ENCODE peak calls at places on chromosome 5, in six cellular contexts. One of them, this sample, is unnamed.

GRCh38 chr5:60649288-60649917 is 50.6 kb downstream of the DEPDC1B start:
- DNase-seq in ovary: no peak
- DNase-seq in IMR-90: peak; percentile 51
- DNase-seq in cardiac muscle cell: peak; percentile 36
- DNase-seq in tibial artery: no peak
- DNase-seq in stomach: no peak
- DNase-seq in this sample: no peak

GRCh38 chr5:109152565-109152964 is 257.2 kb downstream of the PJA2 start:
- DNase-seq in tibial artery: no peak
- DNase-seq in stomach: no peak
- DNase-seq in ovary: no peak
- DNase-seq in IMR-90: no peak
- DNase-seq in cardiac muscle cell: no peak
- DNase-seq in this sample: no peak

GRCh38 chr5:6808462-6808861 is 95.2 kb downstream of the TENT4A start:
- DNase-seq in ovary: no peak
- DNase-seq in stomach: no peak
- DNase-seq in tibial artery: no peak
- DNase-seq in cardiac muscle cell: no peak
- DNase-seq in IMR-90: no peak
- DNase-seq in this sample: no peak

GRCh38 chr5:150410524-150411244 is 2.0 kb downstream of the CD74 start:
- DNase-seq in ovary: peak; percentile 65
- DNase-seq in tibial artery: peak; percentile 74
- DNase-seq in stomach: peak; percentile 79
- DNase-seq in IMR-90: peak; percentile 74
- DNase-seq in cardiac muscle cell: peak; percentile 87
- DNase-seq in this sample: no peak

GRCh38 chr5:80492741-80493140 is 4.8 kb downstream of the FAM151B start:
- DNase-seq in IMR-90: no peak
- DNase-seq in stomach: no peak
- DNase-seq in ovary: no peak
- DNase-seq in tibial artery: no peak
- DNase-seq in cardiac muscle cell: no peak
- DNase-seq in this sample: no peak

GRCh38 chr5:107602896-107603295 is 67.8 kb downstream of the EFNA5 start:
- DNase-seq in IMR-90: no peak
- DNase-seq in stomach: no peak
- DNase-seq in ovary: no peak
- DNase-seq in tibial artery: no peak
- DNase-seq in cardiac muscle cell: no peak
- DNase-seq in this sample: no peak

GRCh38 chr5:32261198-32261597 is 51.5 kb downstream of the MTMR12 start:
- DNase-seq in stomach: no peak
- DNase-seq in IMR-90: no peak
- DNase-seq in ovary: no peak
- DNase-seq in cardiac muscle cell: no peak
- DNase-seq in tibial artery: no peak
- DNase-seq in this sample: no peak

GRCh38 chr5:51468196-51468595 is 84.9 kb downstream of the ISL1 start:
- DNase-seq in tibial artery: no peak
- DNase-seq in IMR-90: no peak
- DNase-seq in stomach: no peak
- DNase-seq in cardiac muscle cell: peak; percentile 19
- DNase-seq in ovary: no peak
- DNase-seq in this sample: no peak

GRCh38 chr5:172906888-172907287 is 52.3 kb upstream of the RPL26L1 start:
- DNase-seq in stomach: no peak
- DNase-seq in IMR-90: no peak
- DNase-seq in ovary: no peak
- DNase-seq in cardiac muscle cell: peak; percentile 17
- DNase-seq in tibial artery: no peak
- DNase-seq in this sample: peak; percentile 43

GRCh38 chr5:119409235-119409815 is 43.0 kb upstream of the HSD17B4 start:
- DNase-seq in IMR-90: no peak
- DNase-seq in ovary: no peak
- DNase-seq in stomach: no peak
- DNase-seq in cardiac muscle cell: no peak
- DNase-seq in tibial artery: no peak
- DNase-seq in this sample: no peak

GRCh38 chr5:61299254-61299653 is 32.8 kb upstream of the ZSWIM6 start:
- DNase-seq in ovary: no peak
- DNase-seq in stomach: no peak
- DNase-seq in tibial artery: no peak
- DNase-seq in cardiac muscle cell: no peak
- DNase-seq in IMR-90: no peak
- DNase-seq in this sample: no peak

GRCh38 chr5:127400946-127401670 is 110.5 kb downstream of the MEGF10 start:
- DNase-seq in stomach: no peak
- DNase-seq in ovary: no peak
- DNase-seq in cardiac muscle cell: no peak
- DNase-seq in tibial artery: no peak
- DNase-seq in IMR-90: no peak
- DNase-seq in this sample: no peak

GRCh38 chr5:145824040-145824439 is 11.1 kb downstream of the PRELID2 start:
- DNase-seq in ovary: no peak
- DNase-seq in cardiac muscle cell: no peak
- DNase-seq in IMR-90: peak; percentile 33
- DNase-seq in tibial artery: no peak
- DNase-seq in stomach: no peak
- DNase-seq in this sample: no peak

GRCh38 chr5:53479045-53479655 is 1.3 kb upstream of the FST start:
- DNase-seq in ovary: no peak
- DNase-seq in IMR-90: peak; percentile 48
- DNase-seq in stomach: no peak
- DNase-seq in tibial artery: no peak
- DNase-seq in cardiac muscle cell: no peak
- DNase-seq in this sample: no peak

GRCh38 chr5:143148461-143149170 is 254.9 kb downstream of the NR3C1 start:
- DNase-seq in tibial artery: peak; percentile 64
- DNase-seq in ovary: no peak
- DNase-seq in cardiac muscle cell: no peak
- DNase-seq in stomach: no peak
- DNase-seq in IMR-90: peak; percentile 76
- DNase-seq in this sample: no peak

GRCh38 chr5:82168294-82168693 is 109.9 kb downstream of the RPS23 start:
- DNase-seq in stomach: no peak
- DNase-seq in IMR-90: peak; percentile 30
- DNase-seq in tibial artery: no peak
- DNase-seq in cardiac muscle cell: no peak
- DNase-seq in ovary: no peak
- DNase-seq in this sample: no peak

GRCh38 chr5:76402251-76402879 is 720 bp upstream of the IQGAP2 start:
- DNase-seq in tibial artery: peak; percentile 36
- DNase-seq in ovary: peak; percentile 43
- DNase-seq in stomach: peak; percentile 64
- DNase-seq in cardiac muscle cell: peak; percentile 47
- DNase-seq in IMR-90: no peak
- DNase-seq in this sample: no peak

DNA sequence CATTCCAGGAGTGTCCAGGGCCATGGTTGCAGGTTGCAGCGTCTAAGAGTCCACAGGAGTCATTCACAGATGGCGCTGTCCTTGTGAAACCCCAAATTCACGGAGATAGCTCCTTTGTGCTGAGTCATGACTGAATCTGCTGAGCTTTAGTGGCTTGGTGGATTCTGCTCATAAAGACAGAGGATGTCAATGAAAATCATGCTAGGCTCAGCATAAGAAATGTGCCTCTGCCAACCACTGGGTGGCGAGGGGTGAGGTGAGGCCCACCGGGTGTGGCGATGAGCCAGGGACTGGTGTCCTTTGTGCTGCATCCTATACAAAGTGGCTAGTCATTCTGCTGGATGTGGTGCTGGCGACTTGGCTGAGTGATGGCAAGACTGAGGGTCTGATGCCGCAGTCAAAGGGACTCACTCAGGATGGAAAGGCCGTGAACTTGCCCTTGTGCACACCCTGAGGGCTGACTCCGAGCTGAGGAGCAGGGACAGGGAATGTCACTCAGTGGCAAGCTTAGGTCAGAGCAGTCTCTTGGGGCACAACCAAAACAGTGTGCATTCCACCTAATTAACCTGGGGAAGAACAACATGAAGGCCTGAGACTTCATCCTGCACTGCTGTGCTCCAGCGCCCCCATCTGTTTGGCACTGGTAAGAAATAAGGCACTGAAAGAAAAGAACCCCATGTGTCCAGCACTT is 71.5 kb downstream of the DAP start:
- DNase-seq in IMR-90: peak; percentile 46
- DNase-seq in tibial artery: no peak
- DNase-seq in stomach: no peak
- DNase-seq in cardiac muscle cell: peak; percentile 46
- DNase-seq in ovary: no peak
- DNase-seq in this sample: no peak
- TF ChIP-seq CTCF in IMR-90: peak; percentile 31
- TF ChIP-seq CTCF in tibial artery: no peak
- TF ChIP-seq CTCF in stomach: no peak
- TF ChIP-seq CTCF in cardiac muscle cell: peak; percentile 37
- TF ChIP-seq CTCF in ovary: no peak
- TF ChIP-seq CTCF in this sample: no peak

GRCh38 chr5:965604-966344 is 42.8 kb upstream of the NKD2 start:
- DNase-seq in ovary: no peak
- DNase-seq in stomach: no peak
- DNase-seq in IMR-90: no peak
- DNase-seq in tibial artery: no peak
- DNase-seq in cardiac muscle cell: no peak
- DNase-seq in this sample: no peak

GRCh38 chr5:966941-967340 is 41.7 kb upstream of the NKD2 start:
- DNase-seq in ovary: no peak
- DNase-seq in stomach: no peak
- DNase-seq in cardiac muscle cell: no peak
- DNase-seq in IMR-90: no peak
- DNase-seq in tibial artery: no peak
- DNase-seq in this sample: no peak

GRCh38 chr5:966345-966710 is 42.3 kb upstream of the NKD2 start:
- DNase-seq in ovary: no peak
- DNase-seq in cardiac muscle cell: no peak
- DNase-seq in tibial artery: no peak
- DNase-seq in stomach: no peak
- DNase-seq in IMR-90: no peak
- DNase-seq in this sample: no peak

GRCh38 chr5:969421-969839 is 39.2 kb upstream of the NKD2 start:
- DNase-seq in tibial artery: no peak
- DNase-seq in stomach: no peak
- DNase-seq in ovary: no peak
- DNase-seq in cardiac muscle cell: no peak
- DNase-seq in IMR-90: peak; percentile 5
- DNase-seq in this sample: no peak

DNA sequence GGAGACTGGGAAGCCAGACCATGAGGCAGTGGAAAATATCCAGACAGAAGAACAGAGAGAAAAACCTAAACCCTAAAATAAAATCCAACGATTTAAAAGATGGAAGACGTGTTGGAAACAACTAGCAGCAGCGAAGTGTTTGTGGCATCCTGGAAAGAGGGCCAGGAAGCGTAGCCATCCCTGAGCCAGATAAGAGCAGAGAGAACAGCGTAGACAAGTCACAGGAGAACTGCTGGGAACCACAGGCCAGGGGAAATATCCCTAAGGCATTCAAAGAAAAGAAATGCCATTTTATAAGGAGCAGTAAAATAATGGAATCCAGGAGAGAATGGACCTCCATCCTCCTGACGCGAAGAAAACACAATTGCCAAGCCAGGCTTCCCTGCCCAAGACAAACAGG is 39.6 kb upstream of the NKD2 start:
- DNase-seq in cardiac muscle cell: no peak
- DNase-seq in tibial artery: no peak
- DNase-seq in IMR-90: no peak
- DNase-seq in stomach: no peak
- DNase-seq in ovary: no peak
- DNase-seq in this sample: no peak
- H3K4me1 ChIP-seq in cardiac muscle cell: no peaks in the 10 kb centered on the region
- H3K4me1 ChIP-seq in tibial artery: no peaks in the 10 kb centered on the region
- H3K4me1 ChIP-seq in IMR-90: peaks cover 9% of the 10 kb centered on the region
- H3K4me1 ChIP-seq in stomach: peaks cover 4% of the 10 kb centered on the region
- H3K4me1 ChIP-seq in ovary: peaks cover 5% of the 10 kb centered on the region
- H3K4me1 ChIP-seq in this sample: no peaks in the 10 kb centered on the region

GRCh38 chr5:130272837-130273236 is 368.6 kb downstream of the CHSY3 start:
- DNase-seq in ovary: no peak
- DNase-seq in IMR-90: no peak
- DNase-seq in stomach: no peak
- DNase-seq in tibial artery: no peak
- DNase-seq in cardiac muscle cell: no peak
- DNase-seq in this sample: no peak

GRCh38 chr5:130267926-130268325 is 363.7 kb downstream of the CHSY3 start:
- DNase-seq in IMR-90: no peak
- DNase-seq in tibial artery: no peak
- DNase-seq in cardiac muscle cell: no peak
- DNase-seq in ovary: no peak
- DNase-seq in stomach: no peak
- DNase-seq in this sample: no peak

GRCh38 chr5:130268489-130268888 is 364.2 kb downstream of the CHSY3 start:
- DNase-seq in ovary: no peak
- DNase-seq in stomach: no peak
- DNase-seq in tibial artery: no peak
- DNase-seq in cardiac muscle cell: no peak
- DNase-seq in IMR-90: no peak
- DNase-seq in this sample: no peak

DNA sequence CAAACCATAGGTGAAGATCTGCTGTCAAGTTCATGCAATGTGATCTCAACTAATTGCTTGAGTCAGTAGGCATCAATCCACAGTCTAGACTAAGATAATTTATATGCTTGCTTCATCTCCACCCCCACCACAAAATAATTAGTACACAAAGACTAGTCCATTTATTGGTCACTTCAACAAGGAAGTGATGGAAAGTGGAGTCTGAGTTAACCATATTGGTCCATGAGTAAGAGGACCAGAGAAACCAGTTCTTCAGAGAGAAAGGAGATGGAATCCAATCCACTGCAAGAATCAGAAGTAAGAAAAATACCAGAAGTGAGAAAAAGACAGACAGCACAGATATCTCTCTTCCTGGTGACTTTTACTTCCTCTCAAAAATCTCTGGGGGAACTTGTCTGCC is 366.5 kb downstream of the CHSY3 start:
- DNase-seq in IMR-90: no peak
- DNase-seq in stomach: no peak
- DNase-seq in tibial artery: no peak
- DNase-seq in ovary: no peak
- DNase-seq in cardiac muscle cell: no peak
- DNase-seq in this sample: no peak
- H3K27me3 ChIP-seq in IMR-90: no peaks in the 10 kb centered on the region
- H3K27me3 ChIP-seq in stomach: no peaks in the 10 kb centered on the region
- H3K27me3 ChIP-seq in tibial artery: no peaks in the 10 kb centered on the region
- H3K27me3 ChIP-seq in ovary: no peaks in the 10 kb centered on the region
- H3K27me3 ChIP-seq in cardiac muscle cell: peaks cover 19% of the 10 kb centered on the region
- H3K27me3 ChIP-seq in this sample: no peaks in the 10 kb centered on the region

DNA sequence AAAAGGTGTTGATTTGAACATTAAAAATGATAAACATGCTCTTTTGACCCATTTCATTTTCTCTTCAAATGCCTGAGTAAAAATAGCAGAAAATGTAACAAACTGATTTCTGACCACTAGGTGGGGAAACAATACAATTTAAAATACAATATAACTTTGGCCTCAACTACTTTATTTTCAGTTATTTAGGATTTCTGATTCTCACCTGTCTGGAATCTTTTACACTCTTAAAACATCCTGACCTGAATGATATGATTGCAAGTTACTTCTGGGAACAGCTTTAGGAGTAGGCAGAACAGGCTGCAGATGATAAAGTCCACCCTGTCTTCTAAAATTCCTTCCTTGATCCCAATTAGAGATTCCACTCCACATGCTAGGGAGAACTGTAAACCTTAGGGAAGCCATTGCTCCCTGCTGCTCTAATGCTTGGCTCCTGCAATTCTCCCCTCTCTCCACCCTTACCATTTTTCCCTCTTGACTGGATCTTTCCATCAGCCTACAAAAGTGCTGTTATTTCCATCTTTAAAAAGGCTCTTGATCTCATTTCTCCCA is 70.3 kb downstream of the FYB1 start:
- DNase-seq in cardiac muscle cell: no peak
- DNase-seq in IMR-90: peak; percentile 24
- DNase-seq in ovary: no peak
- DNase-seq in stomach: no peak
- DNase-seq in tibial artery: no peak
- DNase-seq in this sample: no peak
- TF ChIP-seq CTCF in cardiac muscle cell: peak; percentile 34
- TF ChIP-seq CTCF in IMR-90: peak; percentile 37
- TF ChIP-seq CTCF in ovary: no peak
- TF ChIP-seq CTCF in stomach: peak; percentile 36
- TF ChIP-seq CTCF in tibial artery: no peak
- TF ChIP-seq CTCF in this sample: no peak